ENCODE peak calls at places on chromosome 12, in nine cellular contexts. E is GM23248, F is K562, A is tibial artery, T is NCI-H69, G is cardiac fibroblast, O is NCI-H1092 treated with DMSO at 0.1 percent for 48 hours, C is HFFc6, M is OCI-LY7. P is an unnamed sample.
A peak's percentile ranks its signal among the peaks of the same experiment; 100 is the strongest.

GRCh38 chr12:107319536-107320030 is 226.2 kb upstream of the CRY1 start:
- DNase-seq in E (peak; percentile 36), F (no peak), A (no peak), T (peak; percentile 71), G (no peak), O (no peak), C (no peak), M (no peak), P (peak; percentile 22)

GRCh38 chr12:95943231-95943842 is at the start of gene AMDHD1:
- DNase-seq in E (peak; percentile 75), F (no peak), A (peak; percentile 27), T (peak; percentile 86), G (peak; percentile 51), O (peak; percentile 40), C (peak; percentile 39), M (peak; percentile 80), P (peak; percentile 64)

GRCh38 chr12:131085125-131085815 is 131.6 kb downstream of the ADGRD1 start:
- DNase-seq in E (no peak), F (no peak), A (peak; percentile 14), T (no peak), G (no peak), O (no peak), C (no peak), M (no peak), P (no peak)

GRCh38 chr12:42213954-42214426 is 24.1 kb downstream of the YAF2 start:
- DNase-seq in E (peak; percentile 33), F (no peak), A (peak; percentile 43), T (peak; percentile 64), G (peak; percentile 92), O (no peak), C (no peak), M (no peak), P (peak; percentile 22)

GRCh38 chr12:100404769-100405407 is 48.0 kb downstream of the SLC17A8 start:
- DNase-seq in E (peak; percentile 75), F (peak; percentile 67), A (no peak), T (peak; percentile 80), G (peak; percentile 55), O (peak; percentile 4), C (no peak), M (peak; percentile 69), P (peak; percentile 59)

GRCh38 chr12:2842948-2843347 is 8.1 kb upstream of the NRIP2 start:
- DNase-seq in E (no peak), F (no peak), A (no peak), T (no peak), G (no peak), O (no peak), C (no peak), M (no peak), P (no peak)

GRCh38 chr12:99026332-99027116 is 381.4 kb downstream of the APAF1 start:
- DNase-seq in E (no peak), F (no peak), A (no peak), T (no peak), G (no peak), O (no peak), C (no peak), M (peak; percentile 52), P (no peak)

GRCh38 chr12:27284021-27284420 is 39.9 kb downstream of the STK38L start:
- DNase-seq in E (no peak), F (no peak), A (no peak), T (no peak), G (no peak), O (no peak), C (no peak), M (no peak), P (no peak)

GRCh38 chr12:104421343-104421742 is 35.4 kb upstream of the CHST11 start:
- DNase-seq in E (no peak), F (no peak), A (no peak), T (no peak), G (no peak), O (no peak), C (no peak), M (no peak), P (no peak)

GRCh38 chr12:54383041-54383609 is 1.4 kb downstream of the ZNF385A start:
- DNase-seq in E (peak; percentile 98), F (peak; percentile 59), A (no peak), T (no peak), G (peak; percentile 62), O (no peak), C (peak; percentile 98), M (no peak), P (peak; percentile 93)